ENCODE peak calls at places on chromosomes 12 and 14, in four cellular contexts. E is cardiac muscle cell, X is Peyer's patch, G is fibroblast of lung. S is an unnamed sample. For H3K4me1 and H3K27me3, the result is how much of the 10 kb centered on the place peaks cover.

GRCh38 chr14:22598099-22598895 is at the start of gene ABHD4:
- DNase-seq in X (peak), G (peak), E (peak), S (peak)

GRCh38 chr12:111311011-111311410 is 57.9 kb downstream of the PHETA1 start:
- DNase-seq in G (no peak), X (no peak), E (no peak), S (no peak)

GRCh38 chr14:95829321-95829720 is 47.3 kb upstream of the TUNAR start:
- DNase-seq in G (no peak), E (no peak), X (no peak), S (no peak)

GRCh38 chr12:24373004-24373403 is 423.5 kb upstream of the SOX5 start:
- DNase-seq in G (no peak), X (no peak), E (no peak), S (no peak)

GRCh38 chr12:68962855-68963455 is 30.0 kb upstream of the CPM start:
- DNase-seq in G (no peak), X (no peak), E (no peak), S (no peak)

GRCh38 chr14:22838631-22839041 is 2.3 kb downstream of the MMP14 start:
- DNase-seq in G (peak), X (no peak), E (no peak), S (no peak)

GRCh38 chr12:30067156-30067555 is 283.4 kb upstream of the TMTC1 start:
- DNase-seq in X (no peak), G (peak), E (no peak), S (no peak)

GRCh38 chr14:50964683-50965390 is 20.6 kb upstream of the PYGL start:
- DNase-seq in E (no peak), X (peak), G (peak), S (peak)

GRCh38 chr12:52865090-52865944 is 16.5 kb upstream of the KRT78 start:
- DNase-seq in G (peak), X (peak), E (peak), S (peak)

GRCh38 chr14:100874411-100875091 is 29.0 kb downstream of the RTL1 start:
- DNase-seq in G (no peak), X (no peak), E (no peak), S (no peak)

GRCh38 chr14:35406811-35407630 is 2.5 kb upstream of the NFKBIA start:
- DNase-seq in E (peak), G (peak), X (no peak), S (no peak)

GRCh38 chr12:131618303-131618658 is 92.6 kb upstream of the SFSWAP start:
- DNase-seq in E (peak), X (no peak), G (no peak), S (no peak)

GRCh38 chr12:113793250-113793649 is 172.9 kb downstream of the RBM19 start:
- DNase-seq in E (peak), G (no peak), X (no peak), S (no peak)

GRCh38 chr12:82838123-82838522 is 151.4 kb downstream of the TMTC2 start:
- DNase-seq in E (no peak), X (no peak), G (no peak), S (no peak)

GRCh38 chr12:119829439-119829838 is 47.7 kb downstream of the CIT start:
- DNase-seq in G (no peak), E (no peak), X (no peak), S (no peak)

GRCh38 chr14:104887623-104888488 is 22.8 kb downstream of the CEP170B start:
- DNase-seq in X (no peak), E (no peak), G (no peak), S (no peak)

GRCh38 chr12:53944907-53945847 is 6.5 kb downstream of the HOXC13 start:
- DNase-seq in X (no peak), G (no peak), E (no peak), S (no peak)

GRCh38 chr14:36344211-36344610 is 23.8 kb upstream of the MBIP start:
- DNase-seq in G (peak), E (no peak), X (no peak), S (no peak)

GRCh38 chr14:96264850-96265249 is 8.8 kb downstream of the BDKRB1 start:
- DNase-seq in X (no peak), G (peak), E (no peak), S (no peak)

GRCh38 chr12:91926810-91927209 is 218.8 kb downstream of the BTG1 start:
- DNase-seq in X (no peak), G (peak), E (no peak), S (no peak)

GRCh38 chr12:57135487-57135886 is 7.2 kb downstream of the LRP1 start:
- DNase-seq in G (peak), X (no peak), E (no peak), S (no peak)
- H3K4me1 ChIP-seq in G (half or more), X (under half), E (under half), S (under half)

DNA sequence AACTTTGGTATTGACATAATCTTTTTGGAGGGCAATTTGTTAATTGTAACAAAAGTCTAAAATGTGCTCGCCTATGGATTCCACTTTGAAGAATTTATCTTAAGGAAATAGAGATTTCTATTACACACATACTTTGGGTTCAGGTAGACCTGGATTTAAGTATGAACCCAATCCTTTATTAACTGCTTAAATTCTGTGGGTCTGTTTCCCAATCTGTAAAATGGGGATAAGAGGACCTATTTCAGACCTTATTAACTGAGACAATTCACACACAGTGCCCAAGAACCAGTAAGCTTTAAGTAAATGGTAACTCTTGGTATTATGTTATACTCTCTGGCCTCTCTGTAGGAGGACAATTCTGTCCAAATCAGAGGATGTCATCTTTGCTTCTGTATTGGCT is 822 bp upstream of the EIF2B2 start:
- DNase-seq in X (no peak), G (no peak), E (no peak), S (no peak)
- H3K4me3 ChIP-seq in X (peak), G (peak), E (peak), S (peak)

GRCh38 chr12:105317453-105317852 is 13.0 kb upstream of the C12orf75 start:
- DNase-seq in G (peak), X (no peak), E (no peak), S (no peak)
- H3K27me3 ChIP-seq in G (under half), X (under half), E (under half), S (under half)

DNA sequence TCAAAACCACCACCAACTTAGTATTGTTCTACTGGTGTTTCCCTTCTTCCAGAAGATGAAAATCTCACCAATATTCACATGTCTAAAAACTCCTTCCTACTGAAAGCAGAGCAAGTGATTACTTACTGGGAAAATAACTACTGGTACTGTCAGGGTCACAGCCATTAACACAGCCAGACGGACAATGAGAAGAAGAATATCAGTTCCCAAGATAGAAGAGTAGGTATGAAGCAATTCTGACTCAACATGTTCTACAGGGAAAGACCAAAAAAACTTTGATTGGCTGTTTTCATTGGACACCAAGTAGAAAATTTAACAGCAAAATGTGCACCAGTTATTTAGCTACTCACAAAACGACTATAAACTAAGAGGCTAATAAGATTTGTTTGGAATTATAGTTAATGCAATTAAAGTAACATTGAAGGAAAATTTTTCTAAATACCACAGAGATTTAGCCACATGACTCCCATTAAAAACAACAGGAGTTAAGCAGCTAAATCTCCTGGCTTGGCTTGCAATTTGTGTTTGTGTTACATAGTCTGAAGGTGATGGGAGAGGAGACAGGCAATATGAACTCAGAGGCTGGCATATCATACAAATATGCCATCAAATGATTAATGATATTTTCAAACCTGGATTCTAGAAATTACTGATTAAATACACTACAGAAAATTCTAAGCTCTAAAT is 9.5 kb downstream of the SLC38A2 start:
- DNase-seq in E (no peak), G (no peak), X (no peak), S (no peak)
- H3K4me1 ChIP-seq in E (under half), G (under half), X (under half), S (under half)

GRCh38 chr12:6204533-6205143 is 4.4 kb downstream of the CD9 start:
- DNase-seq in G (no peak), X (no peak), E (no peak), S (no peak)
- H3K4me3 ChIP-seq in G (peak), X (no peak), E (no peak), S (peak)

GRCh38 chr12:49970658-49971057 is 2.1 kb upstream of the AQP6 start:
- DNase-seq in G (no peak), X (no peak), E (no peak), S (no peak)

GRCh38 chr12:49971141-49971540 is 1.6 kb upstream of the AQP6 start:
- DNase-seq in X (no peak), G (no peak), E (no peak), S (no peak)

GRCh38 chr12:49968431-49968830 is 4.3 kb upstream of the AQP6 start:
- DNase-seq in E (no peak), G (no peak), X (no peak), S (no peak)

GRCh38 chr12:49969027-49969426 is 3.7 kb upstream of the AQP6 start:
- DNase-seq in G (no peak), X (no peak), E (no peak), S (no peak)

DNA sequence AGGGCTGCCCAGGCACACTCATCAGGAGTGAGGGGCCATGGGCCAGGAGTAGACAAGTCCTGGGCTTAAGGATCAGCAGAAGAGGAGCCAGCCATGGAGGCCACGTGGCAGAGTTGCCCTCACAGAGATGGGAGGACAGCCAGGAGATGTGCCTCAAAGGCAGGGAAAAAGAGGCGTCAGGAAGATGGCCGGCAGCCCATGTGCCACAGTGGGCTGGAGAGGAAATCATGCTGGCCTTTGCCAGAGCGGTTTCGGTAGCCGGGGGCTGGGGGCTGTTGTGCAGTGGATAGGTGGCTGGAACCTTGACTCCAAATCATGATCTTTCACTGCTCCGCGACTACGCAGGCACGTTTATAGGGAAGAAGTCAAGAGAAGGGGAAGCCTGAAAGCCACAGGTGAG is 2.7 kb upstream of the AQP6 start:
- DNase-seq in G (no peak), X (no peak), E (no peak), S (peak)
- H3K27me3 ChIP-seq in G (under half), X (under half), E (under half), S (half or more)

GRCh38 chr12:38915783-38916182 is 10.4 kb upstream of the CPNE8 start:
- DNase-seq in E (no peak), X (no peak), G (no peak), S (no peak)
- H3K4me1 ChIP-seq in E (under half), X (under half), G (under half), S (under half)

GRCh38 chr14:91395466-91395865 is 22.2 kb downstream of the CCDC88C start:
- DNase-seq in X (no peak), E (no peak), G (no peak), S (no peak)

GRCh38 chr14:91396959-91397815 is 20.4 kb downstream of the CCDC88C start:
- DNase-seq in E (no peak), X (peak), G (no peak), S (no peak)

GRCh38 chr14:91398192-91398591 is 19.4 kb downstream of the CCDC88C start:
- DNase-seq in G (no peak), E (no peak), X (no peak), S (no peak)

GRCh38 chr14:91394105-91395081 is 23.2 kb downstream of the CCDC88C start:
- DNase-seq in G (no peak), X (no peak), E (no peak), S (no peak)

GRCh38 chr14:91395998-91396660 is 21.5 kb downstream of the CCDC88C start:
- DNase-seq in G (peak), E (no peak), X (no peak), S (no peak)
- H3K4me3 ChIP-seq in G (no peak), E (no peak), X (no peak), S (no peak)

S was measured in tibial artery.